ENCODE peak calls at places on chromosomes 2 and 18, in six cellular contexts. Z is K562, M is IMR-90, N is GM12878, B is HepG2, J is A549. L is an unnamed sample.

GRCh38 chr18:78511666-78512065 is 468.0 kb upstream of the SALL3 start:
- DNase-seq in M (no peak), J (no peak), B (no peak), N (no peak), Z (no peak), L (no peak)

GRCh38 chr2:235570256-235570655 is 76.4 kb downstream of the AGAP1 start:
- DNase-seq in M (no peak), Z (no peak), J (no peak), N (no peak), B (peak), L (no peak)

GRCh38 chr18:7950380-7951143 is 383.4 kb downstream of the PTPRM start:
- DNase-seq in Z (peak), M (peak), J (peak), N (no peak), B (peak), L (no peak)

GRCh38 chr2:174568425-174568824 is 29.2 kb downstream of the WIPF1 start:
- DNase-seq in N (no peak), Z (no peak), B (no peak), M (no peak), J (no peak), L (no peak)

GRCh38 chr2:219448776-219449476 is 14.3 kb downstream of the SPEG start:
- DNase-seq in Z (no peak), B (no peak), J (no peak), N (no peak), M (no peak), L (no peak)

GRCh38 chr18:77014538-77014937 is 118.0 kb downstream of the MBP start:
- DNase-seq in B (no peak), J (no peak), M (no peak), N (no peak), Z (no peak), L (no peak)

GRCh38 chr2:237901932-237902846 is 42.8 kb downstream of the RAMP1 start:
- DNase-seq in N (no peak), M (no peak), B (no peak), Z (no peak), J (no peak), L (no peak)

GRCh38 chr2:98394595-98395153 is 48.4 kb downstream of the CNGA3 start:
- DNase-seq in M (peak), J (no peak), Z (no peak), B (no peak), N (no peak), L (no peak)

GRCh38 chr2:117724035-117724434 is 90.5 kb upstream of the DDX18 start:
- DNase-seq in B (no peak), J (no peak), M (no peak), Z (no peak), N (no peak), L (no peak)

GRCh38 chr2:229910832-229911412 is 10.9 kb downstream of the TRIP12 start:
- DNase-seq in N (no peak), M (no peak), J (peak), Z (no peak), B (peak), L (peak)

GRCh38 chr2:237092920-237093781 is 7.5 kb downstream of the COPS8 start:
- DNase-seq in B (no peak), J (peak), Z (no peak), M (peak), N (no peak), L (peak)

GRCh38 chr2:219277703-219278654 is 1.2 kb upstream of the DNAJB2 start:
- DNase-seq in N (peak), M (peak), J (peak), B (peak), Z (peak), L (peak)

GRCh38 chr2:27824401-27824800 is 52.9 kb downstream of the MRPL33 start:
- DNase-seq in J (no peak), Z (no peak), N (no peak), B (no peak), M (no peak), L (no peak)

GRCh38 chr2:136693966-136694365 is 71.4 kb upstream of the THSD7B start:
- DNase-seq in M (no peak), Z (no peak), J (no peak), N (no peak), B (no peak), L (no peak)

GRCh38 chr18:57595347-57595746 is 8.8 kb upstream of the FECH start:
- DNase-seq in J (no peak), Z (no peak), M (no peak), B (no peak), N (no peak), L (no peak)

GRCh38 chr18:79942786-79943607 is 8.5 kb downstream of the SLC66A2 start:
- DNase-seq in Z (no peak), J (no peak), B (no peak), M (no peak), N (no peak), L (no peak)

GRCh38 chr2:105398522-105399206 is at the start of gene FHL2:
- DNase-seq in M (peak), B (peak), N (no peak), J (peak), Z (peak), L (peak)

GRCh38 chr2:118032169-118033013 is 18.5 kb upstream of the CCDC93 start:
- DNase-seq in J (peak), M (peak), N (no peak), B (peak), Z (peak), L (peak)

GRCh38 chr2:74206180-74206688 is 7.8 kb downstream of the MTHFD2 start:
- DNase-seq in J (no peak), B (no peak), M (peak), Z (peak), N (peak), L (no peak)

GRCh38 chr2:172333206-172333605 is 94.2 kb upstream of the ITGA6 start:
- DNase-seq in M (no peak), N (no peak), J (no peak), B (no peak), Z (no peak), L (no peak)

GRCh38 chr2:11505652-11506610 is 27.9 kb upstream of the GREB1 start:
- DNase-seq in M (no peak), N (peak), J (no peak), Z (no peak), B (peak), L (no peak)

GRCh38 chr2:63364866-63365265 is 223.4 kb downstream of the WDPCP start:
- DNase-seq in M (no peak), N (no peak), Z (no peak), B (peak), J (no peak), L (no peak)

GRCh38 chr2:111239107-111239506 is 118.4 kb downstream of the BCL2L11 start:
- DNase-seq in N (no peak), J (no peak), B (no peak), M (no peak), Z (no peak), L (no peak)

GRCh38 chr2:239142806-239143205 is 258.0 kb downstream of the HDAC4 start:
- DNase-seq in M (peak), Z (no peak), N (no peak), B (no peak), J (no peak), L (no peak)

GRCh38 chr2:69505710-69506109 is 68.5 kb upstream of the NFU1 start:
- DNase-seq in N (no peak), J (no peak), B (no peak), Z (no peak), M (no peak), L (no peak)

GRCh38 chr2:32863326-32863725 is 83.4 kb upstream of the LTBP1 start:
- DNase-seq in N (no peak), B (no peak), J (no peak), Z (no peak), M (no peak), L (no peak)

GRCh38 chr2:32864761-32865160 is 82.0 kb upstream of the LTBP1 start:
- DNase-seq in J (no peak), M (peak), B (no peak), Z (no peak), N (no peak), L (no peak)

GRCh38 chr2:32863803-32864202 is 83.0 kb upstream of the LTBP1 start:
- DNase-seq in M (peak), N (no peak), J (no peak), B (no peak), Z (no peak), L (no peak)

GRCh38 chr2:32864337-32864736 is 82.4 kb upstream of the LTBP1 start:
- DNase-seq in M (peak), J (no peak), N (no peak), Z (no peak), B (no peak), L (no peak)

DNA sequence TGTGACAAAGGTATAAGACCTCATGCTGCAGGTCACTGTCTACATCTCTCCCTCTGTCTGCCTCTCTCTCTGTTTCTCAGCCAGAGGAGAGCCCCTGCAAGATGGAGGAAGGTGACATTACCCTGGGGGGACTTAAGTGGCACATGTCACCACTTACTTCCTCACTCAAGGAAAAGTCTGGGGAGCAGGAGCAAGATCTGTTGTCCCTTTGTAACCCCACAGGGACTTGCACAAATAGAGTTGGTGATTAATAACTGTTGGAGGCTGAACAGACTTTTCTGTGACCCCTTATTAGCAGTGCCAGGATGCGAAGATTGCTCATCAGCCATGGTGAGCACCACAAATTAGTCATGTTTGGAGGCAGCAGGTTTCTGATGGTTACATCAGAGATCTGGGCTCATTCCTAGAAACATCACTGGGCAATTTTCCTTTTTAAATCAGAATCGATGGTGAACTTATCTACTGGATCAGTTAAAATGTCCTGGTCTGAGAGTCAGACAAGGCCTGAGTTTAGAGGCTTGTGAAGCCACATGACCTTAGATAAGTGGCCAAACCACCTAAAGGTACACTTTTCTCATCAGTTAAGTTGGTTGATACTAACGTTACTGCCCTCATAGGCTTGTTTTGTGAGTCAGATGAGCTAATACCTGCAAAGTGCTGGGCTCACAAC is 81.2 kb upstream of the LTBP1 start:
- DNase-seq in B (no peak), M (peak), N (no peak), J (no peak), Z (no peak), L (no peak)
- TF ChIP-seq BHLHE40 in B (no peak), M (peak), N (no peak), J (no peak), Z (no peak), L (no peak)

GRCh38 chr2:43133336-43133707 is 93.1 kb downstream of the ZFP36L2 start:
- DNase-seq in N (no peak), J (no peak), Z (no peak), B (no peak), M (no peak), L (no peak)

GRCh38 chr2:43133708-43134570 is 92.5 kb downstream of the ZFP36L2 start:
- DNase-seq in M (no peak), J (no peak), Z (no peak), N (no peak), B (no peak), L (no peak)

GRCh38 chr2:43131051-43131889 is 95.1 kb downstream of the ZFP36L2 start:
- DNase-seq in J (peak), B (peak), Z (peak), N (no peak), M (peak), L (peak)

GRCh38 chr2:43131890-43132522 is 94.4 kb downstream of the ZFP36L2 start:
- DNase-seq in J (no peak), B (no peak), Z (no peak), N (no peak), M (no peak), L (no peak)

GRCh38 chr2:43132523-43133301 is 93.7 kb downstream of the ZFP36L2 start:
- DNase-seq in J (no peak), B (no peak), N (no peak), M (no peak), Z (no peak), L (no peak)
- TF ChIP-seq BHLHE40 in J (no peak), B (no peak), N (no peak), M (no peak), Z (no peak), L (no peak)

GRCh38 chr2:169980001-169980400 is 152.7 kb downstream of the UBR3 start:
- DNase-seq in M (no peak), B (no peak), Z (no peak), N (no peak), J (no peak), L (no peak)
- TF ChIP-seq BHLHE40 in M (no peak), B (no peak), Z (no peak), N (no peak), J (no peak), L (no peak)

DNA sequence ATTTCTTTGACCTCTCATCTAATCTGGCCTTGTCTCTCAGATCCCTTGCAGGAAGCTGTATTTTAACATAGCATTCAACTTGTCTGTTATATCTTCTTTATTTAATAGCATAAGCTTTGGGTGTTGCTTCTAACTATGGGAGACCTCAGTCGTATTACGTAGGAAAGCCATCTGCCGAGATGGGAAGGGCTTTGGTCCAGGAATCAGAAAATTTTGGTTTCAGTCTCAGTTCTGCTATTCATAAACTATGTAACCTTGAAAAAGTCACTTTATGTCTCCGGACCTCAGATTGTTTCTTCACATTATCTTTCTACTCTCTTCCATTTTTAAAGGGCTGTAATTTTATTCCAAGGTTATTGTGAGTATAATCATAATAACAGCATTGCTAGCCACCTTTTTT is 297.7 kb downstream of the SATB2 start:
- DNase-seq in J (no peak), Z (no peak), M (no peak), N (no peak), B (no peak), L (no peak)
- TF ChIP-seq BHLHE40 in J (no peak), Z (no peak), M (no peak), N (no peak), B (no peak), L (no peak)

DNA sequence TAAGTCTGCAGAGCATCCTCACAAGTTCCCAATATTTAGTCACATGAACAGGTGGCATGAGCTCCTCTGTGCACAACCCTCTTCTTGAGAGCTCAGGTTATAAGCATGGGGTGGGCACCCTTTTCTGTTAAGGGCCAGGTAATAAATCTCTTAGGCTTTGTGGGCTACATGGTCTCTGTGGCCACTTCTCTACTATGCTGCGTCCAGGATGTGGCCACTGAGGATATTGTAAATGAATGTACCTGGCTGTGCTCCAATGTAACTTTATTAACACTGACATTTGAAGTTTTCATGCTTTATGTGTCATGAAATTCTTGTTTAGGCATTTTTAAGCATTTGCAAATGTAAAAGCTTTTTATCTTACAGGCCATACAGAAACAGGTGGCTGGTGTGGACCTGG is 116.8 kb upstream of the ST6GAL2 start:
- DNase-seq in Z (no peak), M (no peak), N (no peak), B (no peak), J (no peak), L (no peak)
- TF ChIP-seq BHLHE40 in Z (no peak), M (no peak), N (no peak), B (no peak), J (no peak), L (no peak)